ENCODE peak calls at places on chromosomes 13 and 19, in nine cellular contexts. F, Z, G, J, S, M, W, V and A are unnamed samples.

GRCh38 chr13:106182404-106182803 is 353.1 kb downstream of the EFNB2 start:
- DNase-seq in S (no peak), M (no peak), V (no peak), F (peak; percentile 93), W (peak; percentile 36), J (peak; percentile 81), Z (no peak), G (no peak), A (no peak)

GRCh38 chr13:50485979-50486935 is 357.2 kb downstream of the DLEU7 start:
- DNase-seq in G (no peak), J (no peak), F (peak; percentile 23), S (no peak), V (no peak), M (no peak), Z (peak; percentile 9), W (no peak), A (no peak)

GRCh38 chr13:73173160-73173905 is 114.5 kb downstream of the KLF5 start:
- DNase-seq in M (no peak), S (no peak), W (no peak), J (no peak), F (no peak), Z (no peak), G (no peak), V (no peak), A (no peak)

GRCh38 chr13:24022568-24022967 is 125.3 kb upstream of the C1QTNF9B start:
- DNase-seq in F (no peak), V (no peak), J (no peak), M (no peak), G (no peak), W (no peak), S (no peak), Z (no peak), A (no peak)

GRCh38 chr19:1248454-1249297 is at the start of gene MIDN:
- DNase-seq in V (peak; percentile 70), J (peak; percentile 74), S (peak; percentile 87), M (no peak), W (no peak), F (peak; percentile 81), Z (peak; percentile 88), G (peak; percentile 88), A (peak; percentile 83)

GRCh38 chr13:74966814-74967213 is 515.2 kb downstream of the TBC1D4 start:
- DNase-seq in F (peak; percentile 6), W (peak; percentile 46), V (no peak), G (no peak), M (no peak), S (no peak), Z (peak; percentile 6), J (no peak), A (no peak)

GRCh38 chr13:58889474-58889873 is 1257.9 kb downstream of the PCDH17 start:
- DNase-seq in S (no peak), G (no peak), Z (no peak), V (no peak), M (no peak), F (no peak), J (no peak), W (no peak), A (no peak)

GRCh38 chr19:5996102-5996501 is 18.2 kb upstream of the RANBP3 start:
- DNase-seq in M (no peak), F (no peak), G (no peak), V (no peak), Z (no peak), J (no peak), S (no peak), W (no peak), A (no peak)

GRCh38 chr19:53019684-53020083 is 6.0 kb downstream of the ERVV-1 start:
- DNase-seq in G (peak; percentile 16), M (no peak), Z (peak; percentile 38), W (no peak), V (no peak), F (no peak), S (no peak), J (no peak), A (no peak)

GRCh38 chr19:30222428-30222873 is 149.7 kb upstream of the ZNF536 start:
- DNase-seq in Z (peak; percentile 55), V (no peak), J (no peak), W (no peak), M (peak; percentile 73), F (peak; percentile 60), G (peak; percentile 68), S (peak; percentile 77), A (no peak)

GRCh38 chr19:3105641-3106508 is 11.7 kb downstream of the GNA11 start:
- DNase-seq in Z (no peak), J (no peak), F (no peak), V (no peak), W (no peak), G (no peak), M (no peak), S (no peak), A (no peak)

GRCh38 chr19:49073514-49074378 is 1.2 kb upstream of the KCNA7 start:
- DNase-seq in V (no peak), S (no peak), J (peak; percentile 21), M (peak; percentile 84), F (no peak), G (peak; percentile 84), W (no peak), Z (peak; percentile 81), A (no peak)

GRCh38 chr13:31032574-31033095 is 100.2 kb downstream of the TEX26 start:
- DNase-seq in J (no peak), V (no peak), G (no peak), S (no peak), W (no peak), F (no peak), M (no peak), Z (no peak), A (no peak)

GRCh38 chr13:81726037-81726726 is 1385.3 kb upstream of the SPRY2 start:
- DNase-seq in W (no peak), J (no peak), V (no peak), Z (no peak), M (no peak), F (no peak), G (no peak), S (no peak), A (no peak)

GRCh38 chr13:39462456-39462855 is 140.5 kb downstream of the LHFPL6 start:
- DNase-seq in M (no peak), W (no peak), J (no peak), V (no peak), Z (peak; percentile 66), S (no peak), F (no peak), G (no peak), A (no peak)

GRCh38 chr19:13849991-13850909 is 26.7 kb upstream of the NANOS3 start:
- DNase-seq in Z (peak; percentile 56), F (peak; percentile 68), W (peak; percentile 59), V (no peak), G (peak; percentile 86), M (no peak), S (peak; percentile 79), J (peak; percentile 77), A (no peak)

GRCh38 chr19:45455707-45456499 is 11.9 kb upstream of the FOSB start:
- DNase-seq in J (peak; percentile 98), G (peak; percentile 88), Z (peak; percentile 87), W (peak; percentile 95), V (no peak), M (peak; percentile 93), S (peak; percentile 73), F (peak; percentile 96), A (no peak)

GRCh38 chr13:74438911-74439310 is 304.7 kb upstream of the KLF12 start:
- DNase-seq in V (no peak), F (no peak), J (no peak), M (no peak), W (no peak), G (no peak), Z (no peak), S (no peak), A (no peak)

GRCh38 chr19:18340237-18340989 is at the start of gene PGPEP1:
- DNase-seq in V (peak; percentile 58), M (peak; percentile 82), S (peak; percentile 81), F (peak; percentile 88), G (peak; percentile 91), W (no peak), Z (peak; percentile 77), J (no peak), A (no peak)